ENCODE peak calls at places on chromosome 20, in six cellular contexts. B is GM20000; E is gastrocnemius medialis; O is endodermal cell; C is nucleus accumbens; N is activated CD4-positive, alpha-beta T cell treated with anti-CD3 and anti-CD28 coated beads, Interleukin-2, amount 50 U/mL, for 24 hours. F is an unnamed sample.
A peak's percentile ranks its signal among the peaks of the same experiment; 100 is the strongest.

GRCh38 chr20:37347891-37348642 is 2.1 kb downstream of the SRC start:
- DNase-seq in E (no peak), C (no peak), O (no peak), B (no peak), N (peak; percentile 9), F (no peak)

GRCh38 chr20:57666834-57667157 is 43.0 kb downstream of the PMEPA1 start:
- DNase-seq in B (no peak), N (no peak), E (no peak), C (no peak), O (no peak), F (no peak)

GRCh38 chr20:56630506-56631317 is 1.6 kb downstream of the TFAP2C start:
- DNase-seq in C (no peak), B (peak; percentile 44), O (peak; percentile 86), N (no peak), E (no peak), F (no peak)

GRCh38 chr20:36881888-36882287 is 6.0 kb downstream of the TLDC2 start:
- DNase-seq in B (peak; percentile 67), N (no peak), O (no peak), C (no peak), E (no peak), F (no peak)

GRCh38 chr20:24651171-24651972 is 181.9 kb downstream of the SYNDIG1 start:
- DNase-seq in O (no peak), N (no peak), B (no peak), C (no peak), E (no peak), F (no peak)

GRCh38 chr20:62752181-62752670 is 43.6 kb downstream of the NTSR1 start:
- DNase-seq in E (no peak), O (no peak), N (no peak), B (no peak), C (no peak), F (no peak)

GRCh38 chr20:8435251-8436035 is 303.4 kb downstream of the PLCB1 start:
- DNase-seq in B (no peak), N (no peak), C (no peak), E (no peak), O (no peak), F (no peak)

GRCh38 chr20:36246410-36246809 is 10.1 kb downstream of the AAR2 start:
- DNase-seq in E (no peak), C (no peak), B (no peak), O (no peak), N (no peak), F (no peak)

GRCh38 chr20:46284028-46284427 is 24.3 kb downstream of the CDH22 start:
- DNase-seq in E (no peak), O (no peak), C (no peak), B (no peak), N (no peak), F (no peak)

GRCh38 chr20:9978395-9979004 is 56.3 kb upstream of the ANKEF1 start:
- DNase-seq in E (peak; percentile 6), N (peak; percentile 49), B (peak; percentile 59), C (no peak), O (peak; percentile 61), F (peak; percentile 72)

GRCh38 chr20:59043698-59044097 is 1.1 kb upstream of the PRELID3B start:
- DNase-seq in N (no peak), E (no peak), C (no peak), B (no peak), O (no peak), F (peak; percentile 31)

GRCh38 chr20:58402305-58402704 is 13.3 kb downstream of the VAPB start:
- DNase-seq in E (no peak), B (peak; percentile 24), C (no peak), O (no peak), N (no peak), F (no peak)

GRCh38 chr20:18537651-18538050 is 29.6 kb upstream of the SMIM26 start:
- DNase-seq in N (no peak), E (no peak), B (no peak), O (no peak), C (no peak), F (no peak)

GRCh38 chr20:45088247-45088646 is 12.7 kb downstream of the KCNS1 start:
- DNase-seq in B (no peak), E (no peak), N (no peak), C (no peak), O (no peak), F (no peak)

GRCh38 chr20:63396300-63396699 is 35.2 kb upstream of the CHRNA4 start:
- DNase-seq in C (no peak), E (no peak), B (no peak), N (no peak), O (no peak), F (no peak)

GRCh38 chr20:33518071-33518470 is 28.2 kb downstream of the CBFA2T2 start:
- DNase-seq in E (no peak), O (no peak), B (no peak), C (no peak), N (no peak), F (no peak)

GRCh38 chr20:49230021-49230420 is 10.8 kb downstream of the DDX27 start:
- DNase-seq in B (no peak), E (no peak), N (no peak), O (no peak), C (no peak), F (no peak)

GRCh38 chr20:56391596-56392281 is at the start of gene AURKA:
- DNase-seq in N (no peak), O (no peak), C (no peak), E (no peak), B (no peak), F (no peak)

GRCh38 chr20:6576721-6577120 is 190.8 kb upstream of the BMP2 start:
- DNase-seq in O (no peak), E (no peak), C (no peak), N (no peak), B (no peak), F (no peak)

GRCh38 chr20:4626228-4626627 is 95.5 kb upstream of the PRND start:
- DNase-seq in E (no peak), C (no peak), O (no peak), N (no peak), B (no peak), F (no peak)

GRCh38 chr20:23570178-23570577 is 1.9 kb upstream of the CST9L start:
- DNase-seq in N (no peak), E (no peak), B (no peak), O (no peak), C (no peak), F (no peak)

GRCh38 chr20:24789877-24790276 is 159.2 kb upstream of the CST7 start:
- DNase-seq in O (no peak), C (no peak), E (no peak), B (no peak), N (no peak), F (no peak)

GRCh38 chr20:45293041-45294002 is 13.3 kb upstream of the RBPJL start:
- DNase-seq in O (peak; percentile 97), E (peak; percentile 33), N (peak; percentile 76), C (peak; percentile 78), B (peak; percentile 90), F (no peak)

GRCh38 chr20:41141153-41141815 is 3.9 kb downstream of the PLCG1 start:
- DNase-seq in B (no peak), N (no peak), C (no peak), O (no peak), E (no peak), F (peak; percentile 74)

GRCh38 chr20:41587956-41588355 is 30.2 kb downstream of the CHD6 start:
- DNase-seq in O (no peak), E (no peak), C (no peak), N (no peak), B (no peak), F (no peak)

GRCh38 chr20:61451953-61452352 is 199.9 kb downstream of the CDH4 start:
- DNase-seq in E (no peak), N (no peak), C (no peak), B (no peak), O (no peak), F (no peak)

GRCh38 chr20:35653893-35654292 is 10.8 kb downstream of the CPNE1 start:
- DNase-seq in O (no peak), C (no peak), E (no peak), N (no peak), B (no peak), F (no peak)

GRCh38 chr20:18133962-18134361 is 3.7 kb upstream of the KAT14 start:
- DNase-seq in E (no peak), B (no peak), O (no peak), N (no peak), C (no peak), F (no peak)

GRCh38 chr20:11582073-11582472 is 335.6 kb upstream of the BTBD3 start:
- DNase-seq in E (no peak), N (no peak), O (no peak), B (no peak), C (no peak), F (no peak)